ENCODE peak calls at places on chromosomes 16 and 17, in four cellular contexts. One of them, this sample, is unnamed.

GRCh38 chr17:78293896-78294295 is 62.5 kb downstream of the TMEM235 start:
- DNase-seq in RPMI8226: no peak
- DNase-seq in dermis microvascular lymphatic vessel endothelial cell: no peak
- DNase-seq in AG09319: no peak
- DNase-seq in this sample: no peak

GRCh38 chr17:44110823-44111633 is 12.4 kb downstream of the HDAC5 start:
- DNase-seq in AG09319: peak; percentile 79
- DNase-seq in RPMI8226: peak; percentile 97
- DNase-seq in dermis microvascular lymphatic vessel endothelial cell: peak; percentile 91
- DNase-seq in this sample: peak; percentile 55

GRCh38 chr16:31467151-31467550 is 4.8 kb upstream of the TGFB1I1 start:
- DNase-seq in AG09319: no peak
- DNase-seq in dermis microvascular lymphatic vessel endothelial cell: no peak
- DNase-seq in RPMI8226: no peak
- DNase-seq in this sample: no peak

GRCh38 chr16:58187092-58187491 is 10.8 kb downstream of the CSNK2A2 start:
- DNase-seq in AG09319: no peak
- DNase-seq in RPMI8226: no peak
- DNase-seq in dermis microvascular lymphatic vessel endothelial cell: peak; percentile 56
- DNase-seq in this sample: no peak

GRCh38 chr17:47262586-47262985 is 9.0 kb downstream of the ITGB3 start:
- DNase-seq in RPMI8226: no peak
- DNase-seq in dermis microvascular lymphatic vessel endothelial cell: peak; percentile 71
- DNase-seq in AG09319: no peak
- DNase-seq in this sample: no peak

GRCh38 chr16:86355114-86355513 is 155.2 kb upstream of the FOXF1 start:
- DNase-seq in RPMI8226: no peak
- DNase-seq in AG09319: no peak
- DNase-seq in dermis microvascular lymphatic vessel endothelial cell: no peak
- DNase-seq in this sample: peak; percentile 28

GRCh38 chr17:66165537-66166123 is 26.3 kb downstream of the CEP112 start:
- DNase-seq in RPMI8226: peak; percentile 54
- DNase-seq in AG09319: peak; percentile 31
- DNase-seq in dermis microvascular lymphatic vessel endothelial cell: peak; percentile 77
- DNase-seq in this sample: peak; percentile 16

GRCh38 chr17:20116683-20117309 is 107.6 kb downstream of the SPECC1 start:
- DNase-seq in AG09319: peak; percentile 22
- DNase-seq in dermis microvascular lymphatic vessel endothelial cell: peak; percentile 52
- DNase-seq in RPMI8226: peak; percentile 65
- DNase-seq in this sample: peak; percentile 21

GRCh38 chr16:81625544-81626152 is 153.4 kb upstream of the PLCG2 start:
- DNase-seq in dermis microvascular lymphatic vessel endothelial cell: peak; percentile 96
- DNase-seq in AG09319: no peak
- DNase-seq in RPMI8226: no peak
- DNase-seq in this sample: no peak

GRCh38 chr16:51670527-51670926 is 519.5 kb upstream of the SALL1 start:
- DNase-seq in RPMI8226: no peak
- DNase-seq in AG09319: no peak
- DNase-seq in dermis microvascular lymphatic vessel endothelial cell: no peak
- DNase-seq in this sample: no peak

GRCh38 chr16:12321363-12321762 is 344.8 kb downstream of the SNX29 start:
- DNase-seq in RPMI8226: no peak
- DNase-seq in AG09319: no peak
- DNase-seq in dermis microvascular lymphatic vessel endothelial cell: no peak
- DNase-seq in this sample: no peak

GRCh38 chr16:72517154-72517553 is 345.2 kb upstream of the PMFBP1 start:
- DNase-seq in dermis microvascular lymphatic vessel endothelial cell: no peak
- DNase-seq in RPMI8226: no peak
- DNase-seq in AG09319: no peak
- DNase-seq in this sample: no peak

GRCh38 chr17:46974086-46974485 is 5.0 kb downstream of the RPRML start:
- DNase-seq in RPMI8226: no peak
- DNase-seq in AG09319: no peak
- DNase-seq in dermis microvascular lymphatic vessel endothelial cell: no peak
- DNase-seq in this sample: no peak

GRCh38 chr17:68908045-68908444 is 47.1 kb downstream of the ABCA8 start:
- DNase-seq in dermis microvascular lymphatic vessel endothelial cell: no peak
- DNase-seq in RPMI8226: no peak
- DNase-seq in AG09319: no peak
- DNase-seq in this sample: no peak

GRCh38 chr17:16486373-16487250 is 5.4 kb downstream of the LRRC75A start:
- DNase-seq in dermis microvascular lymphatic vessel endothelial cell: peak; percentile 80
- DNase-seq in AG09319: peak; percentile 8
- DNase-seq in RPMI8226: no peak
- DNase-seq in this sample: no peak

GRCh38 chr17:1710807-1711553 is 803 bp upstream of the TLCD2 start:
- DNase-seq in RPMI8226: no peak
- DNase-seq in dermis microvascular lymphatic vessel endothelial cell: no peak
- DNase-seq in AG09319: no peak
- DNase-seq in this sample: no peak

GRCh38 chr16:242281-242680 is 7.7 kb downstream of the FAM234A start:
- DNase-seq in RPMI8226: no peak
- DNase-seq in AG09319: no peak
- DNase-seq in dermis microvascular lymphatic vessel endothelial cell: no peak
- DNase-seq in this sample: no peak

GRCh38 chr17:15436399-15437369 is 30.7 kb downstream of the CDRT4 start:
- DNase-seq in AG09319: no peak
- DNase-seq in RPMI8226: peak; percentile 27
- DNase-seq in dermis microvascular lymphatic vessel endothelial cell: peak; percentile 47
- DNase-seq in this sample: no peak

GRCh38 chr16:20799599-20799998 is 6.7 kb downstream of the ERI2 start:
- DNase-seq in dermis microvascular lymphatic vessel endothelial cell: peak; percentile 36
- DNase-seq in AG09319: no peak
- DNase-seq in RPMI8226: peak; percentile 48
- DNase-seq in this sample: peak; percentile 43

GRCh38 chr17:17140590-17140980 is 65.5 kb downstream of the PLD6 start:
- DNase-seq in RPMI8226: no peak
- DNase-seq in dermis microvascular lymphatic vessel endothelial cell: peak; percentile 80
- DNase-seq in AG09319: no peak
- DNase-seq in this sample: no peak

GRCh38 chr17:4939554-4939803 is 367 bp downstream of the SLC25A11 start:
- DNase-seq in dermis microvascular lymphatic vessel endothelial cell: no peak
- DNase-seq in RPMI8226: no peak
- DNase-seq in AG09319: no peak
- DNase-seq in this sample: no peak

GRCh38 chr17:32310927-32311568 is 30.9 kb downstream of the C17orf75 start:
- DNase-seq in dermis microvascular lymphatic vessel endothelial cell: no peak
- DNase-seq in AG09319: no peak
- DNase-seq in RPMI8226: no peak
- DNase-seq in this sample: no peak

GRCh38 chr17:73630957-73631595 is 13.2 kb downstream of the SDK2 start:
- DNase-seq in RPMI8226: no peak
- DNase-seq in dermis microvascular lymphatic vessel endothelial cell: no peak
- DNase-seq in AG09319: no peak
- DNase-seq in this sample: no peak

GRCh38 chr16:87431926-87432325 is 39.8 kb downstream of the MAP1LC3B start:
- DNase-seq in dermis microvascular lymphatic vessel endothelial cell: no peak
- DNase-seq in AG09319: peak; percentile 38
- DNase-seq in RPMI8226: no peak
- DNase-seq in this sample: peak; percentile 34

GRCh38 chr16:71894921-71895678 is at the start of gene IST1:
- DNase-seq in RPMI8226: peak; percentile 100
- DNase-seq in dermis microvascular lymphatic vessel endothelial cell: peak; percentile 100
- DNase-seq in AG09319: peak; percentile 99
- DNase-seq in this sample: peak; percentile 99

GRCh38 chr16:57764341-57765159 is 29.0 kb downstream of the KATNB1 start:
- DNase-seq in dermis microvascular lymphatic vessel endothelial cell: peak; percentile 84
- DNase-seq in RPMI8226: peak; percentile 47
- DNase-seq in AG09319: peak; percentile 22
- DNase-seq in this sample: peak; percentile 49

GRCh38 chr16:53821487-53821886 is 117.5 kb downstream of the FTO start:
- DNase-seq in RPMI8226: no peak
- DNase-seq in dermis microvascular lymphatic vessel endothelial cell: no peak
- DNase-seq in AG09319: no peak
- DNase-seq in this sample: no peak

This sample was measured in amniotic stem cell.